ENCODE peak calls at places on chromosome 12, in five cellular contexts. One of them, this sample, is unnamed.

GRCh38 chr12:109730306-109731145 is 16.9 kb downstream of the FAM222A start:
- DNase-seq in A549: no peak
- DNase-seq in stomach: peak
- DNase-seq in gastrocnemius medialis: peak
- DNase-seq in lower leg skin: peak
- DNase-seq in this sample: no peak

GRCh38 chr12:92393504-92393903 is 247.9 kb upstream of the BTG1 start:
- DNase-seq in A549: no peak
- DNase-seq in stomach: no peak
- DNase-seq in gastrocnemius medialis: no peak
- DNase-seq in lower leg skin: no peak
- DNase-seq in this sample: no peak

GRCh38 chr12:70919597-70920035 is 922 bp downstream of the PTPRR start:
- DNase-seq in A549: no peak
- DNase-seq in stomach: no peak
- DNase-seq in gastrocnemius medialis: no peak
- DNase-seq in lower leg skin: no peak
- DNase-seq in this sample: no peak

GRCh38 chr12:95182868-95183415 is 34.3 kb downstream of the FGD6 start:
- DNase-seq in A549: no peak
- DNase-seq in stomach: no peak
- DNase-seq in gastrocnemius medialis: no peak
- DNase-seq in lower leg skin: no peak
- DNase-seq in this sample: peak

GRCh38 chr12:49962861-49963765 is 1.4 kb downstream of the AQP5 start:
- DNase-seq in A549: peak
- DNase-seq in stomach: peak
- DNase-seq in gastrocnemius medialis: no peak
- DNase-seq in lower leg skin: no peak
- DNase-seq in this sample: peak

GRCh38 chr12:116319316-116319715 is 41.8 kb upstream of the MED13L start:
- DNase-seq in A549: no peak
- DNase-seq in stomach: no peak
- DNase-seq in gastrocnemius medialis: no peak
- DNase-seq in lower leg skin: no peak
- DNase-seq in this sample: no peak

GRCh38 chr12:93039062-93039461 is 110.0 kb upstream of the EEA1 start:
- DNase-seq in A549: no peak
- DNase-seq in stomach: no peak
- DNase-seq in gastrocnemius medialis: no peak
- DNase-seq in lower leg skin: no peak
- DNase-seq in this sample: no peak

GRCh38 chr12:92118826-92119536 is 26.7 kb downstream of the BTG1 start:
- DNase-seq in A549: no peak
- DNase-seq in stomach: no peak
- DNase-seq in gastrocnemius medialis: no peak
- DNase-seq in lower leg skin: no peak
- DNase-seq in this sample: no peak

GRCh38 chr12:50859621-50860020 is 16.9 kb downstream of the TMPRSS12 start:
- DNase-seq in A549: no peak
- DNase-seq in stomach: no peak
- DNase-seq in gastrocnemius medialis: no peak
- DNase-seq in lower leg skin: no peak
- DNase-seq in this sample: no peak

GRCh38 chr12:65187665-65188064 is 18.3 kb downstream of the LEMD3 start:
- DNase-seq in A549: no peak
- DNase-seq in stomach: no peak
- DNase-seq in gastrocnemius medialis: no peak
- DNase-seq in lower leg skin: no peak
- DNase-seq in this sample: no peak

GRCh38 chr12:24039113-24039525 is 89.6 kb upstream of the SOX5 start:
- DNase-seq in A549: no peak
- DNase-seq in stomach: no peak
- DNase-seq in gastrocnemius medialis: no peak
- DNase-seq in lower leg skin: no peak
- DNase-seq in this sample: no peak

GRCh38 chr12:79690156-79690605 is 583 bp downstream of the PAWR start:
- DNase-seq in A549: no peak
- DNase-seq in stomach: peak
- DNase-seq in gastrocnemius medialis: no peak
- DNase-seq in lower leg skin: no peak
- DNase-seq in this sample: no peak

GRCh38 chr12:45355750-45356149 is 139.9 kb downstream of the ANO6 start:
- DNase-seq in A549: peak
- DNase-seq in stomach: no peak
- DNase-seq in gastrocnemius medialis: no peak
- DNase-seq in lower leg skin: no peak
- DNase-seq in this sample: no peak

GRCh38 chr12:81077329-81077685 is 572 bp upstream of the ACSS3 start:
- DNase-seq in A549: no peak
- DNase-seq in stomach: no peak
- DNase-seq in gastrocnemius medialis: peak
- DNase-seq in lower leg skin: no peak
- DNase-seq in this sample: peak

GRCh38 chr12:81077686-81078441 is at the start of gene ACSS3:
- DNase-seq in A549: no peak
- DNase-seq in stomach: peak
- DNase-seq in gastrocnemius medialis: peak
- DNase-seq in lower leg skin: peak
- DNase-seq in this sample: peak

GRCh38 chr12:81080431-81080983 is 2.6 kb downstream of the ACSS3 start:
- DNase-seq in A549: no peak
- DNase-seq in stomach: no peak
- DNase-seq in gastrocnemius medialis: peak
- DNase-seq in lower leg skin: no peak
- DNase-seq in this sample: no peak

GRCh38 chr12:81079280-81080076 is 1.6 kb downstream of the ACSS3 start:
- DNase-seq in A549: no peak
- DNase-seq in stomach: no peak
- DNase-seq in gastrocnemius medialis: no peak
- DNase-seq in lower leg skin: no peak
- DNase-seq in this sample: no peak

DNA sequence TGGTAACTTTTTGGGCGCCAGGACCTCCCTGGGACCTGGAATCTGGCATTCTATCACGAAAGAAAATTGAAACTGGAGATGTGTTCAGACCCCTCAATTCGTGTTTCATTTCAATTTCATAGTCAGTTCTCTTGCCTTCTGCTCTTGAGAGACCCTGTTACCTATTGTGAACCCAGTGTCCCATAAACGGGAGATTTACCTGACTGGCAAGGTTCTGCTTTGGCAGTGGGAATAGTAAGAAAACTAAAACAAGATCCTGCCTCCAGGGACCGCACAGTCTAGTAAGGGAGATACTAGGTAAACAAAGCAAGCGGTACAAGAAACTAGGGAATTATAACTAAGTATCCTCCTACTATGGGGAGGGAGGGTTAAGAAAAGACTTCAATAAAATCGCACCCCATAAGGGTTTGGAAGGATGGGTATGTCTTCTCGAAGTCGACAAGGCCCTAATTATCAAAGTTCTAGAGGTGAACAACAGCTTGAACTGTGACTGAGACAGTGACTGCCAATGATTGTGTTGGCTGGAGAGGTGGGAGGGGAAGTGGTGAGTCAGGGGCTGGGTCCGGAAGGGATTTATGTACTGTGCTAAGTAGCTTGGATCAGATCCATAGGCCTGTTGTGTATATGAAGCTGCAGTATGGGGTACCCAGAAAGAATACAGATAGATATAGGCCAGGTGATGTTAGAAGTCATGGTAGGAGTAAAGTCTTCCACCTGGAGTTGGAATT is 754 bp downstream of the ACSS3 start:
- DNase-seq in A549: no peak
- DNase-seq in stomach: no peak
- DNase-seq in gastrocnemius medialis: peak
- DNase-seq in lower leg skin: no peak
- DNase-seq in this sample: peak
- TF ChIP-seq POLR2A in A549: no peak
- TF ChIP-seq POLR2A in stomach: no peak
- TF ChIP-seq POLR2A in gastrocnemius medialis: peak
- TF ChIP-seq POLR2A in lower leg skin: no peak
- TF ChIP-seq POLR2A in this sample: no peak

DNA sequence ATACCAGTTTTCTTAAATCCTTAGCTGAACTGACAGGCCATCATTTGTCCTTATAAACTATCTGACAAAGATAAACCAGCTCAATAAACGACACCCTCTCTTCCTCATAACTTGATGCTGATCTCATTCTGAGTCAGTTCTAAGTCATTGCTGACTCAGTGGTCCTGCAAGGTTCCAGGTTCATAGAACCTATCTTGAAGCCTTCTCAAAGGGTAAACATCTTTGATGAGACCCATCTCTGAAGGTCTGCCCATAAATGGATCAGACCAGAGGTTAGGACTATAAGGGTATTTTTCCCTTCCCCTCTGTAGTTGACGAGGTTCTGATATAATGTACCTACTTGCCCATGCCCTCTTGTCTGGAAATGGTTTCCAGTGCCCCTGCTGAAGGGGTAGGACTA is 11.9 kb downstream of the NAA25 start:
- DNase-seq in A549: peak
- DNase-seq in stomach: no peak
- DNase-seq in gastrocnemius medialis: no peak
- DNase-seq in lower leg skin: no peak
- DNase-seq in this sample: no peak
- TF ChIP-seq POLR2A in A549: no peak
- TF ChIP-seq POLR2A in stomach: no peak
- TF ChIP-seq POLR2A in gastrocnemius medialis: no peak
- TF ChIP-seq POLR2A in lower leg skin: no peak
- TF ChIP-seq POLR2A in this sample: no peak

GRCh38 chr12:131986847-131987398 is 37.2 kb downstream of the EP400 start:
- DNase-seq in A549: no peak
- DNase-seq in stomach: no peak
- DNase-seq in gastrocnemius medialis: no peak
- DNase-seq in lower leg skin: no peak
- DNase-seq in this sample: no peak
- TF ChIP-seq POLR2A in A549: no peak
- TF ChIP-seq POLR2A in stomach: no peak
- TF ChIP-seq POLR2A in gastrocnemius medialis: no peak
- TF ChIP-seq POLR2A in lower leg skin: no peak
- TF ChIP-seq POLR2A in this sample: no peak

GRCh38 chr12:1661553-1662335 is 29.1 kb upstream of the ADIPOR2 start:
- DNase-seq in A549: peak
- DNase-seq in stomach: peak
- DNase-seq in gastrocnemius medialis: peak
- DNase-seq in lower leg skin: peak
- DNase-seq in this sample: peak

GRCh38 chr12:1657616-1658167 is 28.7 kb downstream of the WNT5B start:
- DNase-seq in A549: no peak
- DNase-seq in stomach: peak
- DNase-seq in gastrocnemius medialis: no peak
- DNase-seq in lower leg skin: no peak
- DNase-seq in this sample: no peak

GRCh38 chr12:1663440-1664132 is 27.3 kb upstream of the ADIPOR2 start:
- DNase-seq in A549: no peak
- DNase-seq in stomach: no peak
- DNase-seq in gastrocnemius medialis: no peak
- DNase-seq in lower leg skin: peak
- DNase-seq in this sample: no peak

GRCh38 chr12:1662761-1663439 is 28.0 kb upstream of the ADIPOR2 start:
- DNase-seq in A549: peak
- DNase-seq in stomach: peak
- DNase-seq in gastrocnemius medialis: peak
- DNase-seq in lower leg skin: peak
- DNase-seq in this sample: no peak

GRCh38 chr12:1660304-1661187 is 30.3 kb upstream of the ADIPOR2 start:
- DNase-seq in A549: no peak
- DNase-seq in stomach: peak
- DNase-seq in gastrocnemius medialis: peak
- DNase-seq in lower leg skin: peak
- DNase-seq in this sample: no peak
- TF ChIP-seq POLR2A in A549: no peak
- TF ChIP-seq POLR2A in stomach: no peak
- TF ChIP-seq POLR2A in gastrocnemius medialis: peak
- TF ChIP-seq POLR2A in lower leg skin: no peak
- TF ChIP-seq POLR2A in this sample: no peak

DNA sequence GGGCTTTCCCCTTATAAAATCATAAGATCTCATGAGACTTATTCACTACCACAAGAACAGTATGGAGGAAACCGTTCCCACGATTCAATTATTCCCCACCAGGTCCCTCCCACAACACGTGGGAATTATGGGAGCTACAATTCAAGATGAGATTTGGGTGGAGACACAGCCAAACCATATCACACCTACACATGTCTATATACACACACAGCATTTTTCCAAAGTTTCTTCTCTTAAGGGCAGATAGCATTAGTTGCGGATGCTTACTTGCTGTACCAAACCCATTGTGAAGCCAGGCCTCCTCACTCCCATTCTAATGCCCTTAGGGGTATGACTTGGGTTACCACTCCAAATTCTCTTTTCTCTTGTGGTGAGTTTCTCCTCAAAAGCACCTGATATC is 104.1 kb upstream of the RAP1B start:
- DNase-seq in A549: no peak
- DNase-seq in stomach: no peak
- DNase-seq in gastrocnemius medialis: no peak
- DNase-seq in lower leg skin: no peak
- DNase-seq in this sample: no peak
- TF ChIP-seq POLR2A in A549: no peak
- TF ChIP-seq POLR2A in stomach: no peak
- TF ChIP-seq POLR2A in gastrocnemius medialis: no peak
- TF ChIP-seq POLR2A in lower leg skin: no peak
- TF ChIP-seq POLR2A in this sample: no peak

GRCh38 chr12:54357802-54358619 is 6.3 kb downstream of the GPR84 start:
- DNase-seq in A549: no peak
- DNase-seq in stomach: no peak
- DNase-seq in gastrocnemius medialis: no peak
- DNase-seq in lower leg skin: no peak
- DNase-seq in this sample: no peak
- TF ChIP-seq POLR2A in A549: no peak
- TF ChIP-seq POLR2A in stomach: no peak
- TF ChIP-seq POLR2A in gastrocnemius medialis: no peak
- TF ChIP-seq POLR2A in lower leg skin: no peak
- TF ChIP-seq POLR2A in this sample: no peak

GRCh38 chr12:89352242-89352491 is 134 bp downstream of the DUSP6 start:
- DNase-seq in A549: no peak
- DNase-seq in stomach: no peak
- DNase-seq in gastrocnemius medialis: no peak
- DNase-seq in lower leg skin: no peak
- DNase-seq in this sample: no peak
- TF ChIP-seq POLR2A in A549: no peak
- TF ChIP-seq POLR2A in stomach: no peak
- TF ChIP-seq POLR2A in gastrocnemius medialis: peak
- TF ChIP-seq POLR2A in lower leg skin: no peak
- TF ChIP-seq POLR2A in this sample: peak